ENCODE peak calls at places on chromosomes 12 and 14, in nine cellular contexts. One of them, this sample, is unnamed.

GRCh38 chr12:129531004-129531403 is 372.8 kb downstream of the TMEM132D start:
- DNase-seq in HCT116: no peak
- DNase-seq in OCI-LY7: no peak
- DNase-seq in AG09309: no peak
- DNase-seq in mucosa of descending colon: peak; percentile 86
- DNase-seq in esophagus squamous epithelium: no peak
- DNase-seq in spleen: no peak
- DNase-seq in lower leg skin: no peak
- DNase-seq in fibroblast of pulmonary artery: no peak
- DNase-seq in this sample: peak; percentile 13

GRCh38 chr14:76968621-76969063 is 59.9 kb downstream of the IRF2BPL start:
- DNase-seq in fibroblast of pulmonary artery: no peak
- DNase-seq in HCT116: no peak
- DNase-seq in mucosa of descending colon: no peak
- DNase-seq in OCI-LY7: no peak
- DNase-seq in spleen: no peak
- DNase-seq in AG09309: no peak
- DNase-seq in lower leg skin: no peak
- DNase-seq in esophagus squamous epithelium: no peak
- DNase-seq in this sample: no peak

GRCh38 chr12:56716933-56717880 is 7.9 kb downstream of the NACA start:
- DNase-seq in fibroblast of pulmonary artery: no peak
- DNase-seq in HCT116: no peak
- DNase-seq in OCI-LY7: no peak
- DNase-seq in spleen: no peak
- DNase-seq in lower leg skin: no peak
- DNase-seq in AG09309: no peak
- DNase-seq in esophagus squamous epithelium: no peak
- DNase-seq in mucosa of descending colon: no peak
- DNase-seq in this sample: no peak

GRCh38 chr12:54749191-54749818 is 101.1 kb upstream of the DCD start:
- DNase-seq in fibroblast of pulmonary artery: peak; percentile 71
- DNase-seq in OCI-LY7: peak; percentile 67
- DNase-seq in HCT116: peak; percentile 37
- DNase-seq in esophagus squamous epithelium: no peak
- DNase-seq in AG09309: peak; percentile 21
- DNase-seq in mucosa of descending colon: peak; percentile 19
- DNase-seq in spleen: no peak
- DNase-seq in lower leg skin: no peak
- DNase-seq in this sample: peak; percentile 60

GRCh38 chr12:56565510-56566101 is 44.0 kb downstream of the RBMS2 start:
- DNase-seq in OCI-LY7: peak; percentile 46
- DNase-seq in mucosa of descending colon: peak; percentile 79
- DNase-seq in esophagus squamous epithelium: no peak
- DNase-seq in lower leg skin: peak; percentile 66
- DNase-seq in AG09309: peak; percentile 23
- DNase-seq in fibroblast of pulmonary artery: peak; percentile 99
- DNase-seq in HCT116: no peak
- DNase-seq in spleen: peak; percentile 81
- DNase-seq in this sample: peak; percentile 54

GRCh38 chr14:20757963-20758362 is 10.2 kb upstream of the EDDM3B start:
- DNase-seq in lower leg skin: no peak
- DNase-seq in fibroblast of pulmonary artery: no peak
- DNase-seq in HCT116: no peak
- DNase-seq in spleen: no peak
- DNase-seq in OCI-LY7: peak; percentile 20
- DNase-seq in AG09309: no peak
- DNase-seq in esophagus squamous epithelium: no peak
- DNase-seq in mucosa of descending colon: peak; percentile 74
- DNase-seq in this sample: peak; percentile 51

GRCh38 chr12:6771091-6771495 is 1.2 kb upstream of the LAG3 start:
- DNase-seq in esophagus squamous epithelium: no peak
- DNase-seq in OCI-LY7: peak; percentile 41
- DNase-seq in spleen: no peak
- DNase-seq in lower leg skin: peak; percentile 55
- DNase-seq in mucosa of descending colon: no peak
- DNase-seq in HCT116: no peak
- DNase-seq in fibroblast of pulmonary artery: peak; percentile 33
- DNase-seq in AG09309: no peak
- DNase-seq in this sample: no peak

GRCh38 chr12:559208-559905 is 99.6 kb downstream of the B4GALNT3 start:
- DNase-seq in lower leg skin: no peak
- DNase-seq in AG09309: no peak
- DNase-seq in mucosa of descending colon: no peak
- DNase-seq in esophagus squamous epithelium: no peak
- DNase-seq in spleen: no peak
- DNase-seq in fibroblast of pulmonary artery: no peak
- DNase-seq in HCT116: no peak
- DNase-seq in OCI-LY7: no peak
- DNase-seq in this sample: no peak

GRCh38 chr14:33728010-33728498 is 222.8 kb downstream of the EGLN3 start:
- DNase-seq in HCT116: no peak
- DNase-seq in fibroblast of pulmonary artery: no peak
- DNase-seq in AG09309: no peak
- DNase-seq in mucosa of descending colon: no peak
- DNase-seq in spleen: no peak
- DNase-seq in esophagus squamous epithelium: no peak
- DNase-seq in lower leg skin: no peak
- DNase-seq in OCI-LY7: no peak
- DNase-seq in this sample: no peak

GRCh38 chr14:57998731-57999130 is 132.8 kb upstream of the SLC35F4 start:
- DNase-seq in esophagus squamous epithelium: no peak
- DNase-seq in fibroblast of pulmonary artery: no peak
- DNase-seq in lower leg skin: no peak
- DNase-seq in mucosa of descending colon: no peak
- DNase-seq in OCI-LY7: no peak
- DNase-seq in AG09309: no peak
- DNase-seq in spleen: no peak
- DNase-seq in HCT116: no peak
- DNase-seq in this sample: no peak

GRCh38 chr14:65414961-65415589 is 2.5 kb downstream of the FUT8 start:
- DNase-seq in spleen: no peak
- DNase-seq in fibroblast of pulmonary artery: peak; percentile 69
- DNase-seq in AG09309: no peak
- DNase-seq in esophagus squamous epithelium: no peak
- DNase-seq in HCT116: no peak
- DNase-seq in mucosa of descending colon: peak; percentile 36
- DNase-seq in lower leg skin: no peak
- DNase-seq in OCI-LY7: peak; percentile 64
- DNase-seq in this sample: peak; percentile 51

GRCh38 chr12:10169094-10169493 is 2.8 kb downstream of the OLR1 start:
- DNase-seq in OCI-LY7: no peak
- DNase-seq in fibroblast of pulmonary artery: no peak
- DNase-seq in HCT116: no peak
- DNase-seq in mucosa of descending colon: no peak
- DNase-seq in spleen: no peak
- DNase-seq in AG09309: no peak
- DNase-seq in lower leg skin: no peak
- DNase-seq in esophagus squamous epithelium: no peak
- DNase-seq in this sample: no peak
- H3K4me3 ChIP-seq in OCI-LY7: no peak overlapping the region
- H3K4me3 ChIP-seq in fibroblast of pulmonary artery: no peak overlapping the region
- H3K4me3 ChIP-seq in HCT116: no peak overlapping the region
- H3K4me3 ChIP-seq in mucosa of descending colon: no peak overlapping the region
- H3K4me3 ChIP-seq in spleen: no peak overlapping the region
- H3K4me3 ChIP-seq in AG09309: no peak overlapping the region
- H3K4me3 ChIP-seq in lower leg skin: no peak overlapping the region
- H3K4me3 ChIP-seq in esophagus squamous epithelium: no peak overlapping the region
- H3K4me3 ChIP-seq in this sample: no peak overlapping the region

DNA sequence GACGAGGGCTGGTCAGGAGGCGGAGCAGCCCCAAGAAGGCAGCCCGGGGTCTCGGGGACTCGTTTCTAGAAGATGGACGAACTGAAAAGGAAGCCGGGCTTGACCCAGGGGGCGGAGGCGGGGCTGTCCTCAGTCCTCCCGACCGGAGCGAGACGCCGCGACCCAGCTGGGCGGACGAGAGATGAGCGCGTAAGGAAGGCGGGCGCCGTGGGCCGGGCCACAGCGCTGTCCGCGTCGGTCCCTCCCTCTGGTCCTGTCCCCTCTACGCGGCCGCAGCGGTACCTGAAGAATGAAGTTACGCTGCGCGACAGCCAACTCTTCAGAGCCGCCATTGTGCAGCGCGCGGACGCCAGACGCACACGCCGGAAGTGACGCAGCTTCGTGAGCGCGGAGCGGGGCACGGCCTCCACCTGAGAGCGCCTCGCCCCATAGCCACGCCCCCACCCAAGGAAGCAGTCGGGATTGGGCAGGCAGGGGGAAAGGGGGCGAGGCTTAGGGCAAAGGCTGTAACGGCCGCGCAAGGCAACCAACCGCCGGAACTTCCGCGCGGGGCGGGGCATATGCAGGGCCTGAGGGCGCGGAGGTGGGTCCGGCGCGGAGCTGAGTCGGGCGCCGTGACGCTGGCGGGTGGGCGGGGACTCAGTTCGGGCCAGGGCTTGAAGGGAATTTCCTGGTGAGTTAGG is at the start of gene DIABLO:
- DNase-seq in fibroblast of pulmonary artery: peak; percentile 99
- DNase-seq in mucosa of descending colon: peak; percentile 100
- DNase-seq in AG09309: peak; percentile 94
- DNase-seq in esophagus squamous epithelium: peak; percentile 98
- DNase-seq in HCT116: peak; percentile 97
- DNase-seq in spleen: peak; percentile 100
- DNase-seq in OCI-LY7: peak; percentile 99
- DNase-seq in lower leg skin: peak; percentile 99
- DNase-seq in this sample: peak; percentile 100
- TF ChIP-seq CTCF in fibroblast of pulmonary artery: no peak
- TF ChIP-seq CTCF in mucosa of descending colon: no peak
- TF ChIP-seq CTCF in AG09309: no peak
- TF ChIP-seq CTCF in esophagus squamous epithelium: no peak
- TF ChIP-seq CTCF in HCT116: no peak
- TF ChIP-seq CTCF in spleen: no peak
- TF ChIP-seq CTCF in OCI-LY7: no peak
- TF ChIP-seq CTCF in lower leg skin: no peak
- TF ChIP-seq CTCF in this sample: no peak

DNA sequence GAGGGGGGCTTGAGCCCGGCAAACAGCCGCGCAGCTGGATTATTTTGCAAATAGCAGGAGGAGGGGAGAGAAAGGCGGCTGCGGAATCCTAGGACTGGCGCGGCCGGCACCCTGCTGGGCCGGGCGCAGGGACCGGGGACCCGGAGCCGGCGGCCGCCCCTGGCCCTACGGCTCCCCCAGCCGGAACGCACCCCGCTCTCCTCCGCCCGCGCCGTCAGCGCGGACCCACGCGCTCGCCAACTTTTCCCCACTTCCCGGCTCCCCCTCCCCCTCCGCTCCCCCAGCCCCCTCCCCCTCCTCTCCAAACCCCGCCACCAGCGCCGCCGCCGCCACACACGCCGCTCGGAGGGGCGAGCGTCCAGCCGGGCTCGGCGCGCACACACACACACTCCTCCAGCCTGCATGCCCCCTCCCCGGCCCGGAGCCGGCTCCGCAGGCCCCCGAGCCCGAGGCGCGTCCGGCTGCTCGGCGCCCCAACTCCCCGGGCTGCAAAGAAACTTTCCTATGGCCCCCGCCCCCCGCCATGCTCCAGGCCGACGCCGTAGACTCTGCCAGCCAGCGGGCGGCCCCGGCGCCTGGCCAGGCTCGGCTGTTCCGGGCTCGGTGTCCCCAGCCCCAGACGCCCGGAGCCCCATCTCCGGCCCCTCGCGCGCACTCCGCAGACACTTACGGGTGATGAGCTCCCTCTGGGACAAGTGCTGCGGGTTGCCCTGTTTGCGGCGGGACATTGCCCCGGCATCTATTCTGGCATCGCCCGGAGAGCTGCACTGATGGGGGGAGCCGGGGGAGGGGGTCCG is 1.3 kb downstream of the BCL11B start:
- DNase-seq in OCI-LY7: no peak
- DNase-seq in fibroblast of pulmonary artery: no peak
- DNase-seq in esophagus squamous epithelium: no peak
- DNase-seq in spleen: no peak
- DNase-seq in mucosa of descending colon: no peak
- DNase-seq in AG09309: no peak
- DNase-seq in lower leg skin: no peak
- DNase-seq in HCT116: no peak
- DNase-seq in this sample: no peak
- H3K4me3 ChIP-seq in OCI-LY7: no peak overlapping the region
- H3K4me3 ChIP-seq in fibroblast of pulmonary artery: peak overlapping the region; percentile 58
- H3K4me3 ChIP-seq in esophagus squamous epithelium: peak overlapping the region; percentile 65
- H3K4me3 ChIP-seq in spleen: peak overlapping the region; percentile 43
- H3K4me3 ChIP-seq in mucosa of descending colon: peak overlapping the region; percentile 40
- H3K4me3 ChIP-seq in AG09309: peak overlapping the region; percentile 37
- H3K4me3 ChIP-seq in lower leg skin: peak overlapping the region; percentile 53
- H3K4me3 ChIP-seq in HCT116: peak overlapping the region; percentile 28
- H3K4me3 ChIP-seq in this sample: peak overlapping the region; percentile 65

DNA sequence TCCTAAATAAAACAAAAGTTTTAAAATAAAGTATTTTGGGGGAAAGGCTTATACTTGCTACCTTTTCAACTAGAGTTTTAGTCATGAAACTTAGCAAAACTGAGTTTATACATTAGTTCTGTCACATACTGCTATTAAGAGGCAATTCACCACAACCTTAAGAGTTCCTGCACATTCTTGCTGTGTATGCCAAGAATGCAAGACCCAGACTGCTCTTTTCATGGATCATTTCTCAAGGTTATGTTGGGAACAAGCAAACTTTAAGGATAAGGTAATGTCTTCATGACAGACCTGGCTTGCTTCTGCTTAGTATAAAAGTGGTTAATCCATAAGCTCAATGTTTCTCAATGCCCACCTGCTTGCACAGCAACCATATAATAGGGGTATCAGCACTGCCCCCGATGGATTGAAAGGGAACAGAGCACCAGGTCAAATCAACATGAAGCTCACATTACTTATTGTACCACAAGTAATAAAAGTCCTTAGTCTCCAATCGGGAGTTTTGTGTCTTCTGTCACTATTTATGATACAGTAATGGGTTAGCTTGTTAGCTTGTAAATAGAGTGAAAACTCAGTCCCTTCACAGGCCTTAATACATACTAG is 67.6 kb downstream of the KIF21A start:
- DNase-seq in lower leg skin: no peak
- DNase-seq in esophagus squamous epithelium: no peak
- DNase-seq in HCT116: peak; percentile 2
- DNase-seq in mucosa of descending colon: no peak
- DNase-seq in OCI-LY7: no peak
- DNase-seq in spleen: no peak
- DNase-seq in AG09309: no peak
- DNase-seq in fibroblast of pulmonary artery: no peak
- DNase-seq in this sample: peak; percentile 29
- TF ChIP-seq CTCF in lower leg skin: no peak
- TF ChIP-seq CTCF in esophagus squamous epithelium: no peak
- TF ChIP-seq CTCF in HCT116: no peak
- TF ChIP-seq CTCF in mucosa of descending colon: no peak
- TF ChIP-seq CTCF in OCI-LY7: no peak
- TF ChIP-seq CTCF in spleen: no peak
- TF ChIP-seq CTCF in AG09309: peak; percentile 12
- TF ChIP-seq CTCF in fibroblast of pulmonary artery: peak; percentile 25
- TF ChIP-seq CTCF in this sample: peak; percentile 37

This sample was measured in GM12865.